ENCODE peak calls at places on chromosomes 16 and 17, in six cellular contexts. E, X, Y, O, L and R are unnamed samples.

GRCh38 chr16:68994324-68994723 is 111.1 kb upstream of the HAS3 start:
- DNase-seq in X (no peak), O (no peak), Y (no peak), E (no peak), L (no peak), R (no peak)

GRCh38 chr16:82796047-82796446 is 169.3 kb downstream of the CDH13 start:
- DNase-seq in X (no peak), O (no peak), E (no peak), Y (no peak), L (no peak), R (no peak)

GRCh38 chr17:76155988-76156661 is 15.1 kb upstream of the FOXJ1 start:
- DNase-seq in X (no peak), E (peak), O (no peak), L (no peak), Y (peak), R (peak)

GRCh38 chr16:85555549-85556455 is 57.3 kb upstream of the GSE1 start:
- DNase-seq in L (no peak), X (no peak), E (peak), Y (no peak), O (peak), R (peak)

GRCh38 chr16:4217246-4218131 is 24.4 kb downstream of the SRL start:
- DNase-seq in Y (no peak), L (no peak), O (no peak), E (no peak), X (peak), R (peak)

GRCh38 chr17:75901727-75902126 is 3.0 kb downstream of the MRPL38 start:
- DNase-seq in L (no peak), O (no peak), E (no peak), Y (no peak), X (no peak), R (no peak)

GRCh38 chr16:55505333-55506015 is 3.4 kb upstream of the LPCAT2 start:
- DNase-seq in E (no peak), X (no peak), O (no peak), L (no peak), Y (no peak), R (no peak)

GRCh38 chr17:55273579-55274370 is 9.0 kb downstream of the HLF start:
- DNase-seq in X (no peak), O (peak), L (peak), Y (no peak), E (peak), R (no peak)

GRCh38 chr16:3503513-3503912 is 2.7 kb downstream of the CLUAP1 start:
- DNase-seq in Y (peak), X (no peak), E (peak), L (no peak), O (peak), R (no peak)

GRCh38 chr17:42673266-42673884 is 3.4 kb downstream of the PLEKHH3 start:
- DNase-seq in E (no peak), L (no peak), Y (no peak), O (no peak), X (no peak), R (no peak)

GRCh38 chr16:84396537-84397008 is 28.2 kb downstream of the ATP2C2 start:
- DNase-seq in X (peak), L (no peak), Y (no peak), O (peak), E (peak), R (no peak)

GRCh38 chr16:84449156-84450140 is 55.0 kb downstream of the MEAK7 start:
- DNase-seq in Y (peak), E (peak), O (no peak), X (no peak), L (peak), R (no peak)

GRCh38 chr16:12653820-12654392 is 149.8 kb downstream of the CPPED1 start:
- DNase-seq in Y (no peak), O (no peak), L (no peak), X (no peak), E (no peak), R (no peak)

GRCh38 chr16:11257131-11257938 is 1.3 kb upstream of the SOCS1 start:
- DNase-seq in X (peak), L (peak), Y (peak), O (peak), E (peak), R (peak)

GRCh38 chr16:47037746-47038458 is 64.4 kb upstream of the DNAJA2 start:
- DNase-seq in Y (peak), O (peak), X (peak), L (peak), E (peak), R (peak)

GRCh38 chr16:9323170-9323569 is 231.7 kb downstream of the HAPSTR1 start:
- DNase-seq in X (no peak), L (no peak), E (no peak), Y (no peak), O (no peak), R (no peak)

GRCh38 chr16:813916-814412 is 13.4 kb upstream of the GNG13 start:
- DNase-seq in E (no peak), L (no peak), Y (no peak), O (no peak), X (no peak), R (no peak)

GRCh38 chr16:815861-816260 is 15.3 kb upstream of the GNG13 start:
- DNase-seq in Y (no peak), O (no peak), X (no peak), L (no peak), E (no peak), R (no peak)

GRCh38 chr16:817001-817906 is 16.7 kb upstream of the GNG13 start:
- DNase-seq in E (no peak), O (no peak), L (no peak), Y (no peak), X (no peak), R (no peak)

GRCh38 chr16:814974-815373 is 14.4 kb upstream of the GNG13 start:
- DNase-seq in L (no peak), X (no peak), E (no peak), O (no peak), Y (no peak), R (no peak)

DNA sequence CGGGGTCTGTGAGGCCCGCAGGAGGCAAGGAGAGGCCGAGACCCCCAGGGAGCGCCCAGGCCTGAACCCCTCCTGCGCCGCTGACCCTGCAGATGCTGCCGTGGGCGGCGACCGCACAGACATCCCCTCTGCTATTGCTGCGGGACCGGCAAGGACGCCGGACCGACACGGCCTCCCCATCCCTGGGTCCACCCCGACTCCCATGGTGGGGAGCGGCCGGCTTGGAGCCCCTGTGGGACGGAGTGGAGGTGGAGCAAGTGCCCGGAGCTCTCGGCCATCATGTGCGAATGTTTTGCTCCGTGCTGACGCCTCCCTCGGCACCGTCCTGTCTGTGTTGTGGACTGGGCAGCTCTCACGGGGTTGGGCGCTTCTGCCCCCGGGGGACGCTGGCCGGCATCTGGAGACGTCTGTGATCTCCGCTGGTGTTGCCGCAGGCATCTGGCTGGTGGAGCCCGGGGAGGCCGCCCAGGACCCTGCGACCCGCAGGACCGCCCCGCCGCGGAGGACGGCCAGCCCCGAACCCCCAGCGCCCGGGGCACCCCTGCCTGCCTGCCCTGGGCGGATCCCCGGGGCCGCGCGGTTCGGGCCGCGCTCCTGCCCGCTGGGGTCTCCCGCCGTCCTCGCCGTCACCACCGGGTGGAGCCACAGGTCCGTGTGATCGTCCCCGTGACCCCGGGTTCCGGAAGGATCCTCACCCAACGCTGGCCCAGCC is 12.8 kb upstream of the GNG13 start:
- DNase-seq in X (peak), O (no peak), E (no peak), Y (no peak), L (peak), R (peak)
- TF ChIP-seq CTCF in X (peak), O (peak), E (peak), Y (no peak), L (peak), R (peak)

DNA sequence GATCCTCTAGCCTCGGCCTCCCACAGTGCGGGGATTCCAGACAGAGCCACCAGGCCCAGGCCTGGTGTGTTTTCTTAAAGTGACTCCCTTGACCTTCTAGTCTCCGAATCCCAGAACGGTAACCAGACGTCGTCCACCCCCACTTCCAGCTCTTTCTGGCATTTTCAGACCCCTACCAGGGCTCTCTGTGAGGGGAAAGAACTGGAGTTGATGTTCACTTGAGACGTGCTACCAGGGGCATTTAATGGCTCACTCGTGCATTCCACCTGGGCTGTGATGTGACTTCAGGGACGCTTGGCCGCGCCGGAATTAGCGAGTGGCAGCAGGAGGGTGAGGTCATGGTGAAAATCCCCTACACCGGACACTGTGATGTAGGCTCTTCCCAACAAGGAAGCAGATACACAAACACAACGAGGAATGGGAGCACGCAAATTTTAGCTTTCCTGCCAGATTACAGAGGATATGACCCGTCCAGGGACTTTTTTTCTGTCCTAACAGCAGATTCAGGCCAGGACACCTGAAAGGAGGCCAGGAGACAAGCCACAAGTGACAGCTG is 1.1 kb upstream of the GNA13 start:
- DNase-seq in X (no peak), Y (no peak), E (no peak), L (no peak), O (peak), R (no peak)
- H3K4me3 ChIP-seq in X (no peak), Y (peak), E (peak), L (peak), O (no peak), R (no peak)

GRCh38 chr17:27543958-27544349 is 87.0 kb upstream of the LGALS9 start:
- DNase-seq in X (no peak), O (no peak), Y (no peak), E (no peak), L (no peak), R (no peak)
- H3K27ac ChIP-seq in X (no peak), O (no peak), Y (no peak), E (no peak), L (no peak), R (no peak)

GRCh38 chr16:27853651-27854050 is 209.9 kb downstream of the GSG1L start:
- DNase-seq in X (no peak), O (no peak), Y (peak), L (no peak), E (peak), R (no peak)

GRCh38 chr16:27863377-27863776 is 200.1 kb downstream of the GSG1L start:
- DNase-seq in L (no peak), X (no peak), O (no peak), Y (no peak), E (no peak), R (no peak)

GRCh38 chr16:27860091-27860490 is 203.4 kb downstream of the GSG1L start:
- DNase-seq in E (no peak), Y (no peak), O (no peak), L (no peak), X (no peak), R (no peak)

GRCh38 chr16:27862953-27863352 is 200.6 kb downstream of the GSG1L start:
- DNase-seq in Y (no peak), O (no peak), X (no peak), L (no peak), E (no peak), R (no peak)

DNA sequence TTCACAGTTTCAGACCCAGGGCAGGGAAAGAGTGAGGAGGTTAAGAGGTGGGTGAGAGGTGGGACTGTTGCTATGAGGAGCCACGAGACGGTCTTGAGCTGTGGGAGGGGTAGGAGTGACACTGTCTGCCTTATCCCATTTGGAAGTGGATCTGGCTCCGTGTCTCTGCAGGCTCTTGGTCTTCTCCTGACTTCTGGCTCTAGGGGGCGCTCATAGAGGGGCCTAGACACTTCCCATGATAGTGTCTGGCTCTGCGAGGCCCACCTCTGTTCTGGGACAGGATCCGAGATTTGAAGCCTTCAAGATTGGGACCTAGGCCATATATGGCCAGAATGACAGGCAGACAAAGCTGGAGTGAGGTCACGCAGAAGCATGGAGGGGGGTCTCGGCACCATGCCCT is 204.5 kb downstream of the GSG1L start:
- DNase-seq in L (no peak), X (peak), E (peak), O (no peak), Y (peak), R (peak)
- TF ChIP-seq CTCF in L (no peak), X (peak), E (no peak), O (no peak), Y (no peak), R (peak)

GRCh38 chr16:1159973-1160772 is 7.3 kb downstream of the CACNA1H start:
- DNase-seq in Y (peak), E (no peak), L (peak), X (no peak), O (peak), R (peak)
- H3K4me3 ChIP-seq in Y (peak), E (no peak), L (no peak), X (no peak), O (no peak), R (peak)

GRCh38 chr17:61903251-61903650 is 24.5 kb downstream of the INTS2 start:
- DNase-seq in E (no peak), O (no peak), L (no peak), Y (no peak), X (no peak), R (no peak)

GRCh38 chr17:61904094-61904710 is 23.6 kb downstream of the INTS2 start:
- DNase-seq in X (no peak), L (no peak), E (no peak), Y (no peak), O (no peak), R (no peak)

GRCh38 chr17:61908292-61909037 is 19.3 kb downstream of the INTS2 start:
- DNase-seq in O (no peak), E (no peak), L (no peak), X (no peak), Y (no peak), R (no peak)

GRCh38 chr17:61907361-61907760 is 20.4 kb downstream of the INTS2 start:
- DNase-seq in L (no peak), X (no peak), Y (no peak), E (no peak), O (no peak), R (no peak)
- H3K27ac ChIP-seq in L (no peak), X (no peak), Y (no peak), E (no peak), O (no peak), R (no peak)